ENCODE peak calls at places on chromosomes 7 and 10, in five cellular contexts. D, K, A, V and Y are unnamed samples.

GRCh38 chr7:25594728-25595127 is 366.4 kb upstream of the NPVF start:
- DNase-seq in V (no peak), A (no peak), K (no peak), D (no peak), Y (no peak)

GRCh38 chr10:86711957-86712708 is 43.8 kb downstream of the LDB3 start:
- DNase-seq in K (no peak), A (peak), V (peak), D (peak), Y (no peak)

GRCh38 chr10:114822771-114823463 is 1.3 kb downstream of the FHIP2A start:
- DNase-seq in D (no peak), K (no peak), V (no peak), A (peak), Y (no peak)

GRCh38 chr7:27735165-27735564 is 4.8 kb upstream of the TAX1BP1 start:
- DNase-seq in V (no peak), K (no peak), A (no peak), D (no peak), Y (no peak)

GRCh38 chr7:112414855-112415490 is 35.3 kb upstream of the IFRD1 start:
- DNase-seq in K (no peak), A (peak), D (no peak), V (no peak), Y (no peak)

GRCh38 chr7:43768894-43769272 is 10.4 kb downstream of the BLVRA start:
- DNase-seq in V (no peak), K (no peak), A (no peak), D (peak), Y (peak)

GRCh38 chr10:75379234-75379724 is 22.3 kb downstream of the ZNF503 start:
- DNase-seq in V (no peak), D (no peak), K (no peak), A (no peak), Y (no peak)

GRCh38 chr7:6148724-6149360 is 117.7 kb downstream of the ANKRD61 start:
- DNase-seq in V (no peak), A (no peak), D (no peak), K (no peak), Y (peak)

GRCh38 chr7:144256112-144256511 is 8.5 kb downstream of the OR2A7 start:
- DNase-seq in D (no peak), A (peak), K (no peak), V (no peak), Y (no peak)

GRCh38 chr10:17061418-17061817 is 68.2 kb downstream of the CUBN start:
- DNase-seq in D (no peak), V (no peak), K (no peak), A (peak), Y (no peak)

GRCh38 chr7:465710-466400 is 53.8 kb downstream of the PDGFA start:
- DNase-seq in K (no peak), D (peak), V (no peak), A (no peak), Y (peak)

GRCh38 chr7:126605553-126605952 is 647.2 kb downstream of the GRM8 start:
- DNase-seq in V (no peak), A (no peak), D (no peak), K (no peak), Y (no peak)

GRCh38 chr10:97428572-97428981 is 2.6 kb downstream of the PGAM1 start:
- DNase-seq in A (no peak), D (peak), V (no peak), K (no peak), Y (no peak)

GRCh38 chr10:126222736-126223511 is 165.4 kb downstream of the ADAM12 start:
- DNase-seq in K (no peak), A (peak), V (no peak), D (no peak), Y (no peak)

GRCh38 chr7:129150199-129150996 is 5.9 kb downstream of the TSPAN33 start:
- DNase-seq in D (no peak), K (no peak), A (no peak), V (no peak), Y (no peak)

GRCh38 chr10:24971374-24971773 is 19.0 kb upstream of the PRTFDC1 start:
- DNase-seq in V (no peak), K (no peak), A (no peak), D (no peak), Y (no peak)

GRCh38 chr7:8251195-8251594 is 10.8 kb downstream of the ICA1 start:
- DNase-seq in V (no peak), A (no peak), D (no peak), K (no peak), Y (no peak)